ENCODE peak calls at places on chromosomes 4 and X, in ten cellular contexts. U is T-cell; I is ovary; V is AG10803; A is stimulated activated CD4-positive, alpha-beta T cell treated with anti-CD3 and anti-CD28 coated beads, Interleukin-4, amount 100 ng/mL, for 24 hours; Z is psoas muscle; N is T-helper 22 cell; D is osteocyte; W is foreskin fibroblast; O is cardiac septum. H is an unnamed sample.

GRCh38 chrX:30835373-30835772 is 53.7 kb downstream of the TAB3 start:
- DNase-seq in U (no peak), I (no peak), V (no peak), A (no peak), Z (no peak), N (no peak), D (no peak), W (no peak), O (no peak), H (no peak)

GRCh38 chr4:7052313-7052712 is 9.1 kb downstream of the TADA2B start:
- DNase-seq in U (no peak), I (no peak), V (no peak), A (no peak), Z (no peak), N (no peak), D (no peak), W (no peak), O (no peak), H (no peak)

GRCh38 chr4:8723222-8723980 is 130.8 kb downstream of the CPZ start:
- DNase-seq in U (no peak), I (no peak), V (no peak), A (no peak), Z (peak), N (no peak), D (peak), W (no peak), O (peak), H (no peak)

GRCh38 chrX:19912-20571 is 261.1 kb upstream of the PLCXD1 start:
- DNase-seq in U (no peak), I (no peak), V (peak), A (peak), Z (peak), N (no peak), D (peak), W (peak), O (no peak), H (no peak)

GRCh38 chrX:10159069-10159468 is 2.3 kb downstream of the CLCN4 start:
- DNase-seq in U (no peak), I (no peak), V (no peak), A (no peak), Z (no peak), N (no peak), D (no peak), W (no peak), O (no peak), H (no peak)

GRCh38 chrX:17710836-17711235 is 26.5 kb upstream of the SCML1 start:
- DNase-seq in U (no peak), I (no peak), V (peak), A (no peak), Z (no peak), N (no peak), D (no peak), W (peak), O (no peak), H (no peak)

GRCh38 chrX:114976321-114976720 is 41.1 kb downstream of the IL13RA2 start:
- DNase-seq in U (no peak), I (no peak), V (peak), A (no peak), Z (no peak), N (no peak), D (no peak), W (peak), O (no peak), H (no peak)

GRCh38 chrX:33171071-33171470 is 40.3 kb downstream of the DMD start:
- DNase-seq in U (no peak), I (no peak), V (no peak), A (no peak), Z (no peak), N (no peak), D (no peak), W (no peak), O (no peak), H (no peak)

GRCh38 chrX:131675596-131676194 is 131.8 kb downstream of the OR13H1 start:
- DNase-seq in U (no peak), I (no peak), V (no peak), A (no peak), Z (no peak), N (no peak), D (no peak), W (peak), O (no peak), H (no peak)

GRCh38 chr4:106358899-106359298 is 9.7 kb downstream of the GIMD1 start:
- DNase-seq in U (no peak), I (no peak), V (peak), A (no peak), Z (no peak), N (no peak), D (no peak), W (peak), O (no peak), H (no peak)

GRCh38 chr4:185500035-185500434 is 28.5 kb upstream of the CCDC110 start:
- DNase-seq in U (no peak), I (no peak), V (no peak), A (no peak), Z (peak), N (no peak), D (no peak), W (no peak), O (no peak), H (no peak)

GRCh38 chr4:148061795-148062194 is 329.9 kb downstream of the ARHGAP10 start:
- DNase-seq in U (no peak), I (no peak), V (no peak), A (no peak), Z (no peak), N (no peak), D (no peak), W (no peak), O (no peak), H (no peak)

GRCh38 chr4:69214716-69215115 is at the start of gene UGT2B11:
- DNase-seq in U (no peak), I (no peak), V (no peak), A (no peak), Z (no peak), N (no peak), D (no peak), W (no peak), O (no peak), H (no peak)

GRCh38 chrX:130108647-130109428 is 1.5 kb downstream of the ELF4 start:
- DNase-seq in U (no peak), I (no peak), V (peak), A (peak), Z (peak), N (no peak), D (no peak), W (peak), O (no peak), H (no peak)

GRCh38 chrX:118207831-118208453 is 91.3 kb upstream of the KLHL13 start:
- DNase-seq in U (no peak), I (no peak), V (no peak), A (no peak), Z (no peak), N (no peak), D (no peak), W (no peak), O (no peak), H (no peak)

GRCh38 chr4:113738251-113738650 is 23.3 kb downstream of the CAMK2D start:
- DNase-seq in U (no peak), I (no peak), V (peak), A (no peak), Z (no peak), N (no peak), D (no peak), W (peak), O (no peak), H (no peak)

GRCh38 chr4:37798616-37799015 is 27.9 kb upstream of the PGM2 start:
- DNase-seq in U (no peak), I (no peak), V (no peak), A (no peak), Z (no peak), N (no peak), D (no peak), W (no peak), O (no peak), H (no peak)

GRCh38 chr4:61909031-61909430 is 708.9 kb downstream of the ADGRL3 start:
- DNase-seq in U (no peak), I (no peak), V (no peak), A (no peak), Z (no peak), N (no peak), D (no peak), W (no peak), O (no peak), H (no peak)

GRCh38 chr4:158856852-158857251 is 88.0 kb downstream of the FNIP2 start:
- DNase-seq in U (no peak), I (no peak), V (peak), A (no peak), Z (no peak), N (no peak), D (no peak), W (peak), O (no peak), H (no peak)

GRCh38 chr4:159946983-159947645 is 844.2 kb downstream of the RAPGEF2 start:
- DNase-seq in U (no peak), I (no peak), V (peak), A (no peak), Z (no peak), N (no peak), D (no peak), W (peak), O (no peak), H (peak)

GRCh38 chr4:95204873-95205272 is 343.9 kb downstream of the UNC5C start:
- DNase-seq in U (no peak), I (no peak), V (no peak), A (no peak), Z (no peak), N (no peak), D (no peak), W (no peak), O (no peak), H (peak)

GRCh38 chrX:37315511-37316248 is 33.5 kb upstream of the PRRG1 start:
- DNase-seq in U (no peak), I (no peak), V (no peak), A (no peak), Z (no peak), N (no peak), D (no peak), W (no peak), O (no peak), H (no peak)

GRCh38 chr4:108794136-108794535 is 31.3 kb upstream of the ETNPPL start:
- DNase-seq in U (no peak), I (no peak), V (peak), A (no peak), Z (no peak), N (no peak), D (no peak), W (peak), O (no peak), H (no peak)

GRCh38 chrX:22527302-22527701 is 254.6 kb downstream of the CBLL2 start:
- DNase-seq in U (no peak), I (no peak), V (no peak), A (no peak), Z (no peak), N (no peak), D (no peak), W (no peak), O (no peak), H (no peak)

GRCh38 chr4:159483110-159483509 is 380.2 kb downstream of the RAPGEF2 start:
- DNase-seq in U (no peak), I (no peak), V (no peak), A (no peak), Z (no peak), N (no peak), D (no peak), W (no peak), O (no peak), H (no peak)

GRCh38 chr4:38069271-38069760 is 109.1 kb downstream of the PTTG2 start:
- DNase-seq in U (no peak), I (peak), V (no peak), A (peak), Z (no peak), N (no peak), D (no peak), W (peak), O (no peak), H (no peak)

GRCh38 chr4:40395908-40396806 is 61.0 kb downstream of the CHRNA9 start:
- DNase-seq in U (no peak), I (peak), V (no peak), A (no peak), Z (peak), N (no peak), D (no peak), W (peak), O (no peak), H (no peak)

GRCh38 chr4:155787113-155787710 is 28.4 kb downstream of the GUCY1B1 start:
- DNase-seq in U (no peak), I (no peak), V (peak), A (no peak), Z (no peak), N (no peak), D (no peak), W (peak), O (no peak), H (peak)

GRCh38 chr4:47031713-47032404 is 492 bp downstream of the GABRB1 start:
- DNase-seq in U (no peak), I (no peak), V (no peak), A (no peak), Z (no peak), N (no peak), D (no peak), W (peak), O (no peak), H (no peak)

GRCh38 chr4:152283806-152284470 is 252.0 kb downstream of the FBXW7 start:
- DNase-seq in U (no peak), I (no peak), V (peak), A (no peak), Z (no peak), N (no peak), D (no peak), W (peak), O (no peak), H (no peak)

GRCh38 chr4:126727461-126727860 is 905.3 kb upstream of the INTU start:
- DNase-seq in U (no peak), I (no peak), V (peak), A (no peak), Z (no peak), N (no peak), D (no peak), W (peak), O (no peak), H (no peak)

GRCh38 chr4:85979276-85979675 is 380.6 kb downstream of the MAPK10 start:
- DNase-seq in U (no peak), I (no peak), V (no peak), A (no peak), Z (no peak), N (no peak), D (no peak), W (no peak), O (no peak), H (no peak)

GRCh38 chrX:92224406-92224805 is 445.2 kb downstream of the PCDH11X start:
- DNase-seq in U (no peak), I (no peak), V (no peak), A (no peak), Z (no peak), N (no peak), D (no peak), W (no peak), O (no peak), H (no peak)